ENCODE peak calls at places on chromosome 19, in eight cellular contexts. J, B, Q, C, Y, S, X and U are unnamed samples.

GRCh38 chr19:37902668-37903067 is 3.7 kb downstream of the WDR87 start:
- DNase-seq in J (peak; percentile 86), B (peak; percentile 94), Q (peak; percentile 77), C (peak; percentile 91), Y (peak; percentile 82), S (peak; percentile 88), X (peak; percentile 93), U (peak; percentile 97)

GRCh38 chr19:892243-892996 is 567 bp downstream of the MED16 start:
- DNase-seq in J (peak; percentile 37), B (peak; percentile 67), Q (peak; percentile 82), C (peak; percentile 36), Y (no peak), S (no peak), X (no peak), U (peak; percentile 59)

GRCh38 chr19:51258761-51259160 is 7.9 kb downstream of the SIGLECL1 start:
- DNase-seq in J (no peak), B (no peak), Q (no peak), C (no peak), Y (no peak), S (no peak), X (no peak), U (peak; percentile 8)

GRCh38 chr19:33256266-33256665 is 30.6 kb upstream of the SLC7A10 start:
- DNase-seq in J (no peak), B (no peak), Q (no peak), C (no peak), Y (no peak), S (no peak), X (no peak), U (no peak)

GRCh38 chr19:33864311-33864850 is 67.7 kb downstream of the KCTD15 start:
- DNase-seq in J (no peak), B (no peak), Q (no peak), C (no peak), Y (no peak), S (peak; percentile 2), X (no peak), U (no peak)

GRCh38 chr19:50167314-50167721 is 4.2 kb upstream of the IZUMO2 start:
- DNase-seq in J (no peak), B (peak; percentile 77), Q (no peak), C (no peak), Y (no peak), S (peak; percentile 36), X (no peak), U (peak; percentile 12)

GRCh38 chr19:56333506-56333905 is 18.9 kb upstream of the ZSCAN5A start:
- DNase-seq in J (peak; percentile 73), B (peak; percentile 48), Q (peak; percentile 64), C (peak; percentile 61), Y (peak; percentile 48), S (peak; percentile 87), X (peak; percentile 77), U (peak; percentile 71)

GRCh38 chr19:18282021-18282787 is 782 bp upstream of the JUND start:
- DNase-seq in J (no peak), B (peak; percentile 21), Q (peak; percentile 62), C (peak; percentile 47), Y (no peak), S (peak; percentile 39), X (no peak), U (no peak)

GRCh38 chr19:42216653-42217521 is 590 bp downstream of the DEDD2 start:
- DNase-seq in J (peak; percentile 51), B (peak; percentile 89), Q (peak; percentile 86), C (peak; percentile 69), Y (no peak), S (peak; percentile 15), X (peak; percentile 71), U (peak; percentile 80)

GRCh38 chr19:17985037-17985818 is 18.3 kb downstream of the KCNN1 start:
- DNase-seq in J (no peak), B (no peak), Q (no peak), C (no peak), Y (peak; percentile 23), S (no peak), X (peak; percentile 6), U (peak; percentile 38)

GRCh38 chr19:32200312-32201038 is 144.9 kb upstream of the ZNF507 start:
- DNase-seq in J (no peak), B (no peak), Q (no peak), C (no peak), Y (no peak), S (no peak), X (no peak), U (no peak)

GRCh38 chr19:38840583-38840968 is 9.0 kb upstream of the ECH1 start:
- DNase-seq in J (no peak), B (no peak), Q (no peak), C (no peak), Y (no peak), S (no peak), X (no peak), U (no peak)

GRCh38 chr19:41225238-41226052 is 6.4 kb downstream of the AXL start:
- DNase-seq in J (no peak), B (peak; percentile 65), Q (peak; percentile 55), C (no peak), Y (peak; percentile 97), S (peak; percentile 94), X (peak; percentile 89), U (peak; percentile 80)

GRCh38 chr19:13010038-13010991 is 15.0 kb downstream of the NFIX start:
- DNase-seq in J (no peak), B (no peak), Q (no peak), C (no peak), Y (no peak), S (no peak), X (no peak), U (peak; percentile 58)

GRCh38 chr19:11418518-11419506 is at the start of gene RGL3:
- DNase-seq in J (no peak), B (peak; percentile 67), Q (peak; percentile 95), C (no peak), Y (no peak), S (peak; percentile 33), X (peak; percentile 83), U (peak; percentile 95)

GRCh38 chr19:17997969-17998826 is 9.8 kb upstream of the ARRDC2 start:
- DNase-seq in J (no peak), B (peak; percentile 43), Q (no peak), C (peak; percentile 82), Y (peak; percentile 60), S (peak; percentile 59), X (peak; percentile 8), U (peak; percentile 79)

GRCh38 chr19:11806354-11807098 is 7.5 kb upstream of the ZNF440 start:
- DNase-seq in J (no peak), B (no peak), Q (no peak), C (no peak), Y (no peak), S (no peak), X (no peak), U (no peak)

GRCh38 chr19:44002566-44003460 is at the start of gene ZNF230:
- DNase-seq in J (peak; percentile 94), B (peak; percentile 97), Q (peak; percentile 81), C (peak; percentile 91), Y (peak; percentile 92), S (peak; percentile 93), X (peak; percentile 96), U (peak; percentile 99)

GRCh38 chr19:29260477-29261317 is 47.7 kb upstream of the UQCRFS1 start:
- DNase-seq in J (peak; percentile 45), B (peak; percentile 74), Q (peak; percentile 52), C (peak; percentile 60), Y (peak; percentile 36), S (no peak), X (peak; percentile 56), U (peak; percentile 75)

GRCh38 chr19:6652214-6653094 is 17.5 kb downstream of the TNFSF14 start:
- DNase-seq in J (no peak), B (no peak), Q (no peak), C (no peak), Y (no peak), S (no peak), X (no peak), U (no peak)

GRCh38 chr19:6644796-6645195 is 25.2 kb downstream of the TNFSF14 start:
- DNase-seq in J (no peak), B (no peak), Q (no peak), C (no peak), Y (no peak), S (no peak), X (no peak), U (no peak)

GRCh38 chr19:6654347-6655310 is 15.3 kb downstream of the TNFSF14 start:
- DNase-seq in J (no peak), B (no peak), Q (no peak), C (peak; percentile 36), Y (no peak), S (no peak), X (no peak), U (no peak)

GRCh38 chr19:6648141-6648715 is 21.7 kb downstream of the TNFSF14 start:
- DNase-seq in J (no peak), B (no peak), Q (no peak), C (no peak), Y (no peak), S (no peak), X (no peak), U (no peak)

GRCh38 chr19:6649189-6649588 is 20.8 kb downstream of the TNFSF14 start:
- DNase-seq in J (no peak), B (no peak), Q (no peak), C (no peak), Y (no peak), S (no peak), X (no peak), U (no peak)
- TF ChIP-seq EZH2phosphoT487 in J (no peak), B (no peak), Q (no peak), C (no peak), Y (no peak), S (no peak), X (no peak), U (no peak)

GRCh38 chr19:8552810-8553209 is 24.4 kb downstream of the MYO1F start:
- DNase-seq in J (no peak), B (peak; percentile 57), Q (peak; percentile 79), C (peak; percentile 51), Y (peak; percentile 75), S (peak; percentile 40), X (no peak), U (peak; percentile 89)
- H3K4me1 ChIP-seq in J (no peaks in the 10 kb centered on the region), B (no peaks in the 10 kb centered on the region), Q (no peaks in the 10 kb centered on the region), C (no peaks in the 10 kb centered on the region), Y (peaks cover 10% of the 10 kb centered on the region), S (no peaks in the 10 kb centered on the region), X (no peaks in the 10 kb centered on the region), U (no peaks in the 10 kb centered on the region)

GRCh38 chr19:21256722-21257121 is 72.5 kb downstream of the ZNF708 start:
- DNase-seq in J (no peak), B (peak; percentile 32), Q (peak; percentile 20), C (peak; percentile 43), Y (peak; percentile 23), S (no peak), X (peak; percentile 16), U (peak; percentile 91)
- TF ChIP-seq CTCF in J (no peak), B (peak; percentile 39), Q (no peak), C (peak; percentile 56), Y (peak; percentile 36), S (no peak), X (peak; percentile 31), U (peak; percentile 82)

GRCh38 chr19:47608074-47608907 is 643 bp upstream of the BICRA start:
- DNase-seq in J (peak; percentile 93), B (peak; percentile 98), Q (peak; percentile 99), C (peak; percentile 95), Y (peak; percentile 77), S (peak; percentile 93), X (peak; percentile 98), U (peak; percentile 95)

GRCh38 chr19:47609885-47610545 is 1.1 kb downstream of the BICRA start:
- DNase-seq in J (peak; percentile 55), B (peak; percentile 84), Q (peak; percentile 86), C (peak; percentile 69), Y (no peak), S (peak; percentile 15), X (peak; percentile 66), U (peak; percentile 79)

GRCh38 chr19:47610546-47610894 is 1.6 kb downstream of the BICRA start:
- DNase-seq in J (no peak), B (no peak), Q (no peak), C (no peak), Y (no peak), S (no peak), X (no peak), U (no peak)

GRCh38 chr19:47607564-47608073 is 1.3 kb upstream of the BICRA start:
- DNase-seq in J (no peak), B (no peak), Q (no peak), C (no peak), Y (no peak), S (no peak), X (no peak), U (no peak)

GRCh38 chr19:47608908-47609879 is at the start of gene BICRA:
- DNase-seq in J (peak; percentile 86), B (peak; percentile 95), Q (peak; percentile 92), C (peak; percentile 92), Y (no peak), S (peak; percentile 73), X (peak; percentile 95), U (peak; percentile 92)
- TF ChIP-seq EZH2phosphoT487 in J (no peak), B (no peak), Q (no peak), C (no peak), Y (no peak), S (no peak), X (no peak), U (no peak)